ENCODE peak calls at places on chromosomes 5 and 9, in seven cellular contexts. M is NCI-H524; T is stimulated activated CD8-positive, alpha-beta memory T cell treated with anti-CD3 and anti-CD28 coated beads, Interleukin-4, amount 100 ng/mL, for 1 hour; U is astrocyte of the spinal cord; Y is stimulated activated naive CD4-positive, alpha-beta T cell; L is G401; B is HT1080. P is an unnamed sample.

GRCh38 chr9:129774791-129775149 is 21.9 kb upstream of the PTGES start:
- DNase-seq in L (no peak), Y (no peak), T (no peak), B (no peak), U (no peak), M (no peak), P (no peak)

GRCh38 chr9:97076238-97076637 is 37.3 kb upstream of the CTSV start:
- DNase-seq in M (no peak), B (no peak), U (no peak), T (no peak), Y (no peak), L (no peak), P (no peak)

GRCh38 chr9:132242621-132243155 is 80.8 kb downstream of the NTNG2 start:
- DNase-seq in Y (no peak), T (no peak), L (no peak), U (no peak), B (no peak), M (no peak), P (no peak)

GRCh38 chr5:80181618-80182211 is 74.1 kb downstream of the SERINC5 start:
- DNase-seq in Y (peak; percentile 57), U (no peak), L (no peak), T (no peak), M (no peak), B (peak; percentile 29), P (no peak)

GRCh38 chr9:126448136-126448535 is 121.5 kb downstream of the MVB12B start:
- DNase-seq in M (no peak), T (no peak), Y (no peak), U (no peak), L (no peak), B (no peak), P (no peak)

GRCh38 chr5:72512179-72512860 is 5.1 kb upstream of the ZNF366 start:
- DNase-seq in B (no peak), L (no peak), M (no peak), T (no peak), Y (no peak), U (no peak), P (no peak)

GRCh38 chr5:163463063-163463435 is 2.6 kb downstream of the HMMR start:
- DNase-seq in Y (no peak), U (no peak), T (no peak), L (no peak), M (peak; percentile 9), B (no peak), P (no peak)

GRCh38 chr9:108478431-108478837 is 377.4 kb downstream of the ACTL7B start:
- DNase-seq in B (peak; percentile 70), T (no peak), L (no peak), U (peak; percentile 74), M (no peak), Y (no peak), P (no peak)

GRCh38 chr5:41871866-41872265 is 1.6 kb upstream of the OXCT1 start:
- DNase-seq in L (no peak), M (no peak), T (no peak), U (peak; percentile 85), Y (no peak), B (no peak), P (no peak)

GRCh38 chr5:134345996-134346395 is 21.0 kb downstream of the CDKL3 start:
- DNase-seq in L (no peak), Y (no peak), U (no peak), T (no peak), B (no peak), M (no peak), P (no peak)

GRCh38 chr9:136232964-136233363 is 12.6 kb downstream of the QSOX2 start:
- DNase-seq in U (no peak), Y (no peak), T (no peak), L (no peak), B (no peak), M (peak; percentile 25), P (no peak)

GRCh38 chr5:4082966-4083564 is 487.4 kb downstream of the IRX1 start:
- DNase-seq in L (no peak), T (no peak), B (peak; percentile 25), Y (no peak), U (peak; percentile 35), M (no peak), P (no peak)

GRCh38 chr5:75985077-75985476 is 98.1 kb upstream of the SV2C start:
- DNase-seq in M (no peak), T (no peak), U (no peak), B (no peak), L (no peak), Y (no peak), P (no peak)

GRCh38 chr5:36875051-36875788 is 1.3 kb upstream of the NIPBL start:
- DNase-seq in U (peak; percentile 46), M (peak; percentile 87), T (peak; percentile 19), B (peak; percentile 51), L (peak; percentile 69), Y (peak; percentile 57), P (peak; percentile 68)

GRCh38 chr5:56012281-56012963 is 17.7 kb upstream of the IL6ST start:
- DNase-seq in Y (peak; percentile 10), T (no peak), M (no peak), B (peak; percentile 48), U (peak; percentile 57), L (no peak), P (no peak)

GRCh38 chr5:173291722-173292658 is 36.2 kb downstream of the STC2 start:
- DNase-seq in Y (no peak), U (peak; percentile 54), M (peak; percentile 12), T (no peak), L (no peak), B (no peak), P (no peak)

GRCh38 chr9:137719194-137719593 is 100.4 kb downstream of the EHMT1 start:
- DNase-seq in Y (no peak), L (no peak), T (no peak), M (no peak), U (no peak), B (no peak), P (no peak)

GRCh38 chr5:159581502-159582249 is 251.4 kb upstream of the IL12B start:
- DNase-seq in U (peak; percentile 91), Y (no peak), T (no peak), B (peak; percentile 97), M (no peak), L (peak; percentile 64), P (peak; percentile 55)

GRCh38 chr5:128118214-128118613 is 34.6 kb downstream of the SLC12A2 start:
- DNase-seq in U (no peak), B (no peak), T (no peak), Y (no peak), M (no peak), L (no peak), P (no peak)

GRCh38 chr9:14645648-14646047 is 47.6 kb downstream of the ZDHHC21 start:
- DNase-seq in T (no peak), Y (no peak), L (no peak), M (no peak), U (no peak), B (no peak), P (no peak)

GRCh38 chr5:111077678-111078077 is 6.2 kb downstream of the TSLP start:
- DNase-seq in M (no peak), Y (no peak), U (no peak), B (no peak), L (no peak), T (no peak), P (no peak)

GRCh38 chr5:176133877-176134276 is 104.3 kb upstream of the SIMC1 start:
- DNase-seq in T (no peak), Y (no peak), U (no peak), L (no peak), B (no peak), M (no peak), P (no peak)

GRCh38 chr5:65076251-65076869 is 307.6 kb downstream of the CWC27 start:
- DNase-seq in L (no peak), B (peak; percentile 42), Y (peak; percentile 23), T (peak; percentile 3), M (peak; percentile 81), U (peak; percentile 59), P (peak; percentile 41)

GRCh38 chr9:18202924-18203323 is 271.0 kb upstream of the ADAMTSL1 start:
- DNase-seq in U (no peak), B (no peak), Y (no peak), M (no peak), T (no peak), L (no peak), P (no peak)

GRCh38 chr5:115284021-115284420 is 12.4 kb downstream of the CCDC112 start:
- DNase-seq in U (no peak), B (no peak), M (no peak), L (no peak), T (no peak), Y (no peak), P (no peak)

GRCh38 chr9:95383198-95383673 is 65.7 kb upstream of the FANCC start:
- DNase-seq in T (no peak), U (peak; percentile 34), L (no peak), B (peak; percentile 48), Y (no peak), M (no peak), P (no peak)

GRCh38 chr9:7439355-7439978 is 360.1 kb downstream of the DMAC1 start:
- DNase-seq in B (peak; percentile 73), T (no peak), L (no peak), Y (no peak), M (peak; percentile 29), U (peak; percentile 30), P (no peak)

GRCh38 chr9:115668506-115668905 is 485.1 kb upstream of the PAPPA start:
- DNase-seq in T (no peak), L (no peak), U (peak; percentile 85), Y (no peak), B (peak; percentile 85), M (no peak), P (no peak)

GRCh38 chr5:95843733-95844223 is 21.3 kb upstream of the GLRX start:
- DNase-seq in M (no peak), B (no peak), Y (no peak), T (no peak), L (peak; percentile 33), U (no peak), P (peak; percentile 31)

GRCh38 chr9:109901191-109901590 is 121.2 kb downstream of the PALM2AKAP2 start:
- DNase-seq in B (no peak), L (no peak), U (no peak), Y (no peak), M (no peak), T (no peak), P (no peak)

GRCh38 chr5:123505633-123506032 is 6.3 kb upstream of the CSNK1G3 start:
- DNase-seq in B (no peak), T (no peak), L (no peak), U (no peak), M (no peak), Y (no peak), P (no peak)

GRCh38 chr5:39517800-39518199 is 93.0 kb upstream of the DAB2 start:
- DNase-seq in T (no peak), U (peak; percentile 92), Y (no peak), M (no peak), L (no peak), B (peak; percentile 90), P (no peak)

GRCh38 chr5:170611446-170612088 is 107.7 kb downstream of the KCNIP1 start:
- DNase-seq in B (no peak), U (peak; percentile 23), L (no peak), Y (no peak), T (no peak), M (peak; percentile 61), P (no peak)

P was measured in cerebellar cortex.